ENCODE peak calls at places on chromosomes 13 and 19, in nine cellular contexts. One of them, this sample, is unnamed.

GRCh38 chr13:22265563-22265962 is 594.7 kb downstream of the FGF9 start:
- DNase-seq in EL: no peak
- DNase-seq in activated T-helper 1 cell treated with anti-CD3 and anti-CD28 coated beads, Interleukin-2, amount 50 U/mL, for 16 hours: no peak
- DNase-seq in HFFc6: no peak
- DNase-seq in activated CD4-positive, alpha-beta T cell treated with anti-CD3 and anti-CD28 coated beads, Interleukin-2, amount 50 U/mL, for 48 hours: no peak
- DNase-seq in NCI-H1092: no peak
- DNase-seq in stimulated activated CD4-positive, alpha-beta T cell treated with anti-CD3 and anti-CD28 coated beads, Interleukin-12 subunit alpha, Interleukin-12 subunit beta, amount 100 ng/mL, for 4 hours: no peak
- DNase-seq in ureter: no peak
- DNase-seq in cardiac muscle cell: no peak
- DNase-seq in this sample: no peak

GRCh38 chr19:49652723-49653465 is 10.9 kb downstream of the SCAF1 start:
- DNase-seq in NCI-H1092: no peak
- DNase-seq in cardiac muscle cell: no peak
- DNase-seq in EL: no peak
- DNase-seq in activated CD4-positive, alpha-beta T cell treated with anti-CD3 and anti-CD28 coated beads, Interleukin-2, amount 50 U/mL, for 48 hours: no peak
- DNase-seq in activated T-helper 1 cell treated with anti-CD3 and anti-CD28 coated beads, Interleukin-2, amount 50 U/mL, for 16 hours: no peak
- DNase-seq in stimulated activated CD4-positive, alpha-beta T cell treated with anti-CD3 and anti-CD28 coated beads, Interleukin-12 subunit alpha, Interleukin-12 subunit beta, amount 100 ng/mL, for 4 hours: no peak
- DNase-seq in HFFc6: no peak
- DNase-seq in ureter: no peak
- DNase-seq in this sample: no peak

GRCh38 chr13:65336916-65337315 is 1893.2 kb downstream of the PCDH9 start:
- DNase-seq in NCI-H1092: no peak
- DNase-seq in activated T-helper 1 cell treated with anti-CD3 and anti-CD28 coated beads, Interleukin-2, amount 50 U/mL, for 16 hours: no peak
- DNase-seq in ureter: no peak
- DNase-seq in HFFc6: no peak
- DNase-seq in EL: peak
- DNase-seq in cardiac muscle cell: peak
- DNase-seq in activated CD4-positive, alpha-beta T cell treated with anti-CD3 and anti-CD28 coated beads, Interleukin-2, amount 50 U/mL, for 48 hours: no peak
- DNase-seq in stimulated activated CD4-positive, alpha-beta T cell treated with anti-CD3 and anti-CD28 coated beads, Interleukin-12 subunit alpha, Interleukin-12 subunit beta, amount 100 ng/mL, for 4 hours: no peak
- DNase-seq in this sample: no peak

GRCh38 chr13:28889317-28889716 is 69.2 kb downstream of the MTUS2 start:
- DNase-seq in HFFc6: no peak
- DNase-seq in activated CD4-positive, alpha-beta T cell treated with anti-CD3 and anti-CD28 coated beads, Interleukin-2, amount 50 U/mL, for 48 hours: no peak
- DNase-seq in stimulated activated CD4-positive, alpha-beta T cell treated with anti-CD3 and anti-CD28 coated beads, Interleukin-12 subunit alpha, Interleukin-12 subunit beta, amount 100 ng/mL, for 4 hours: no peak
- DNase-seq in activated T-helper 1 cell treated with anti-CD3 and anti-CD28 coated beads, Interleukin-2, amount 50 U/mL, for 16 hours: no peak
- DNase-seq in ureter: no peak
- DNase-seq in cardiac muscle cell: no peak
- DNase-seq in NCI-H1092: no peak
- DNase-seq in EL: no peak
- DNase-seq in this sample: no peak

GRCh38 chr13:36395280-36395679 is 37.0 kb upstream of the CCNA1 start:
- DNase-seq in activated T-helper 1 cell treated with anti-CD3 and anti-CD28 coated beads, Interleukin-2, amount 50 U/mL, for 16 hours: no peak
- DNase-seq in HFFc6: peak
- DNase-seq in EL: peak
- DNase-seq in stimulated activated CD4-positive, alpha-beta T cell treated with anti-CD3 and anti-CD28 coated beads, Interleukin-12 subunit alpha, Interleukin-12 subunit beta, amount 100 ng/mL, for 4 hours: no peak
- DNase-seq in ureter: no peak
- DNase-seq in NCI-H1092: no peak
- DNase-seq in cardiac muscle cell: peak
- DNase-seq in activated CD4-positive, alpha-beta T cell treated with anti-CD3 and anti-CD28 coated beads, Interleukin-2, amount 50 U/mL, for 48 hours: no peak
- DNase-seq in this sample: no peak

GRCh38 chr19:17337675-17338439 is 504 bp downstream of the GTPBP3 start:
- DNase-seq in NCI-H1092: no peak
- DNase-seq in EL: peak
- DNase-seq in HFFc6: no peak
- DNase-seq in ureter: no peak
- DNase-seq in activated T-helper 1 cell treated with anti-CD3 and anti-CD28 coated beads, Interleukin-2, amount 50 U/mL, for 16 hours: no peak
- DNase-seq in activated CD4-positive, alpha-beta T cell treated with anti-CD3 and anti-CD28 coated beads, Interleukin-2, amount 50 U/mL, for 48 hours: peak
- DNase-seq in stimulated activated CD4-positive, alpha-beta T cell treated with anti-CD3 and anti-CD28 coated beads, Interleukin-12 subunit alpha, Interleukin-12 subunit beta, amount 100 ng/mL, for 4 hours: peak
- DNase-seq in cardiac muscle cell: no peak
- DNase-seq in this sample: no peak

GRCh38 chr13:111112196-111112595 is 2.9 kb upstream of the ARHGEF7 start:
- DNase-seq in activated T-helper 1 cell treated with anti-CD3 and anti-CD28 coated beads, Interleukin-2, amount 50 U/mL, for 16 hours: no peak
- DNase-seq in NCI-H1092: no peak
- DNase-seq in EL: no peak
- DNase-seq in stimulated activated CD4-positive, alpha-beta T cell treated with anti-CD3 and anti-CD28 coated beads, Interleukin-12 subunit alpha, Interleukin-12 subunit beta, amount 100 ng/mL, for 4 hours: no peak
- DNase-seq in cardiac muscle cell: no peak
- DNase-seq in activated CD4-positive, alpha-beta T cell treated with anti-CD3 and anti-CD28 coated beads, Interleukin-2, amount 50 U/mL, for 48 hours: no peak
- DNase-seq in ureter: no peak
- DNase-seq in HFFc6: no peak
- DNase-seq in this sample: peak

GRCh38 chr19:40091205-40092129 is 724 bp upstream of the ZNF780A start:
- DNase-seq in EL: no peak
- DNase-seq in stimulated activated CD4-positive, alpha-beta T cell treated with anti-CD3 and anti-CD28 coated beads, Interleukin-12 subunit alpha, Interleukin-12 subunit beta, amount 100 ng/mL, for 4 hours: no peak
- DNase-seq in activated CD4-positive, alpha-beta T cell treated with anti-CD3 and anti-CD28 coated beads, Interleukin-2, amount 50 U/mL, for 48 hours: no peak
- DNase-seq in cardiac muscle cell: no peak
- DNase-seq in HFFc6: no peak
- DNase-seq in ureter: no peak
- DNase-seq in NCI-H1092: no peak
- DNase-seq in activated T-helper 1 cell treated with anti-CD3 and anti-CD28 coated beads, Interleukin-2, amount 50 U/mL, for 16 hours: no peak
- DNase-seq in this sample: no peak

GRCh38 chr13:109622006-109622405 is 164.4 kb downstream of the IRS2 start:
- DNase-seq in ureter: no peak
- DNase-seq in activated CD4-positive, alpha-beta T cell treated with anti-CD3 and anti-CD28 coated beads, Interleukin-2, amount 50 U/mL, for 48 hours: no peak
- DNase-seq in stimulated activated CD4-positive, alpha-beta T cell treated with anti-CD3 and anti-CD28 coated beads, Interleukin-12 subunit alpha, Interleukin-12 subunit beta, amount 100 ng/mL, for 4 hours: no peak
- DNase-seq in cardiac muscle cell: no peak
- DNase-seq in EL: no peak
- DNase-seq in activated T-helper 1 cell treated with anti-CD3 and anti-CD28 coated beads, Interleukin-2, amount 50 U/mL, for 16 hours: no peak
- DNase-seq in NCI-H1092: no peak
- DNase-seq in HFFc6: no peak
- DNase-seq in this sample: no peak

GRCh38 chr13:111961236-111961635 is 105.7 kb upstream of the SOX1 start:
- DNase-seq in cardiac muscle cell: no peak
- DNase-seq in HFFc6: no peak
- DNase-seq in activated CD4-positive, alpha-beta T cell treated with anti-CD3 and anti-CD28 coated beads, Interleukin-2, amount 50 U/mL, for 48 hours: no peak
- DNase-seq in stimulated activated CD4-positive, alpha-beta T cell treated with anti-CD3 and anti-CD28 coated beads, Interleukin-12 subunit alpha, Interleukin-12 subunit beta, amount 100 ng/mL, for 4 hours: no peak
- DNase-seq in EL: no peak
- DNase-seq in NCI-H1092: no peak
- DNase-seq in ureter: no peak
- DNase-seq in activated T-helper 1 cell treated with anti-CD3 and anti-CD28 coated beads, Interleukin-2, amount 50 U/mL, for 16 hours: no peak
- DNase-seq in this sample: no peak

GRCh38 chr19:13621413-13621812 is 115.1 kb upstream of the CACNA1A start:
- DNase-seq in stimulated activated CD4-positive, alpha-beta T cell treated with anti-CD3 and anti-CD28 coated beads, Interleukin-12 subunit alpha, Interleukin-12 subunit beta, amount 100 ng/mL, for 4 hours: peak
- DNase-seq in ureter: no peak
- DNase-seq in HFFc6: peak
- DNase-seq in cardiac muscle cell: peak
- DNase-seq in NCI-H1092: no peak
- DNase-seq in activated CD4-positive, alpha-beta T cell treated with anti-CD3 and anti-CD28 coated beads, Interleukin-2, amount 50 U/mL, for 48 hours: peak
- DNase-seq in EL: peak
- DNase-seq in activated T-helper 1 cell treated with anti-CD3 and anti-CD28 coated beads, Interleukin-2, amount 50 U/mL, for 16 hours: no peak
- DNase-seq in this sample: no peak

GRCh38 chr13:100154835-100155463 is 66.1 kb downstream of the PCCA start:
- DNase-seq in NCI-H1092: no peak
- DNase-seq in activated T-helper 1 cell treated with anti-CD3 and anti-CD28 coated beads, Interleukin-2, amount 50 U/mL, for 16 hours: no peak
- DNase-seq in activated CD4-positive, alpha-beta T cell treated with anti-CD3 and anti-CD28 coated beads, Interleukin-2, amount 50 U/mL, for 48 hours: no peak
- DNase-seq in cardiac muscle cell: no peak
- DNase-seq in EL: no peak
- DNase-seq in ureter: no peak
- DNase-seq in stimulated activated CD4-positive, alpha-beta T cell treated with anti-CD3 and anti-CD28 coated beads, Interleukin-12 subunit alpha, Interleukin-12 subunit beta, amount 100 ng/mL, for 4 hours: no peak
- DNase-seq in HFFc6: no peak
- DNase-seq in this sample: no peak

GRCh38 chr19:2385053-2385721 is 25.1 kb downstream of the TMPRSS9 start:
- DNase-seq in NCI-H1092: peak
- DNase-seq in ureter: no peak
- DNase-seq in HFFc6: peak
- DNase-seq in activated T-helper 1 cell treated with anti-CD3 and anti-CD28 coated beads, Interleukin-2, amount 50 U/mL, for 16 hours: no peak
- DNase-seq in cardiac muscle cell: peak
- DNase-seq in EL: peak
- DNase-seq in activated CD4-positive, alpha-beta T cell treated with anti-CD3 and anti-CD28 coated beads, Interleukin-2, amount 50 U/mL, for 48 hours: peak
- DNase-seq in stimulated activated CD4-positive, alpha-beta T cell treated with anti-CD3 and anti-CD28 coated beads, Interleukin-12 subunit alpha, Interleukin-12 subunit beta, amount 100 ng/mL, for 4 hours: no peak
- DNase-seq in this sample: no peak

GRCh38 chr13:31862828-31863227 is 123.5 kb downstream of the RXFP2 start:
- DNase-seq in EL: no peak
- DNase-seq in HFFc6: no peak
- DNase-seq in NCI-H1092: no peak
- DNase-seq in ureter: no peak
- DNase-seq in activated CD4-positive, alpha-beta T cell treated with anti-CD3 and anti-CD28 coated beads, Interleukin-2, amount 50 U/mL, for 48 hours: no peak
- DNase-seq in activated T-helper 1 cell treated with anti-CD3 and anti-CD28 coated beads, Interleukin-2, amount 50 U/mL, for 16 hours: no peak
- DNase-seq in stimulated activated CD4-positive, alpha-beta T cell treated with anti-CD3 and anti-CD28 coated beads, Interleukin-12 subunit alpha, Interleukin-12 subunit beta, amount 100 ng/mL, for 4 hours: no peak
- DNase-seq in cardiac muscle cell: no peak
- DNase-seq in this sample: no peak

GRCh38 chr19:48145596-48146254 is 24.4 kb downstream of the LIG1 start:
- DNase-seq in activated T-helper 1 cell treated with anti-CD3 and anti-CD28 coated beads, Interleukin-2, amount 50 U/mL, for 16 hours: no peak
- DNase-seq in NCI-H1092: no peak
- DNase-seq in EL: no peak
- DNase-seq in ureter: no peak
- DNase-seq in stimulated activated CD4-positive, alpha-beta T cell treated with anti-CD3 and anti-CD28 coated beads, Interleukin-12 subunit alpha, Interleukin-12 subunit beta, amount 100 ng/mL, for 4 hours: no peak
- DNase-seq in activated CD4-positive, alpha-beta T cell treated with anti-CD3 and anti-CD28 coated beads, Interleukin-2, amount 50 U/mL, for 48 hours: no peak
- DNase-seq in cardiac muscle cell: no peak
- DNase-seq in HFFc6: no peak
- DNase-seq in this sample: no peak

GRCh38 chr19:38919837-38920528 is 8.0 kb upstream of the CCER2 start:
- DNase-seq in EL: no peak
- DNase-seq in cardiac muscle cell: no peak
- DNase-seq in stimulated activated CD4-positive, alpha-beta T cell treated with anti-CD3 and anti-CD28 coated beads, Interleukin-12 subunit alpha, Interleukin-12 subunit beta, amount 100 ng/mL, for 4 hours: no peak
- DNase-seq in NCI-H1092: no peak
- DNase-seq in ureter: no peak
- DNase-seq in activated T-helper 1 cell treated with anti-CD3 and anti-CD28 coated beads, Interleukin-2, amount 50 U/mL, for 16 hours: no peak
- DNase-seq in HFFc6: no peak
- DNase-seq in activated CD4-positive, alpha-beta T cell treated with anti-CD3 and anti-CD28 coated beads, Interleukin-2, amount 50 U/mL, for 48 hours: no peak
- DNase-seq in this sample: no peak

GRCh38 chr13:80945328-80945727 is 604.4 kb upstream of the SPRY2 start:
- DNase-seq in stimulated activated CD4-positive, alpha-beta T cell treated with anti-CD3 and anti-CD28 coated beads, Interleukin-12 subunit alpha, Interleukin-12 subunit beta, amount 100 ng/mL, for 4 hours: no peak
- DNase-seq in ureter: no peak
- DNase-seq in EL: no peak
- DNase-seq in HFFc6: no peak
- DNase-seq in activated T-helper 1 cell treated with anti-CD3 and anti-CD28 coated beads, Interleukin-2, amount 50 U/mL, for 16 hours: no peak
- DNase-seq in cardiac muscle cell: peak
- DNase-seq in activated CD4-positive, alpha-beta T cell treated with anti-CD3 and anti-CD28 coated beads, Interleukin-2, amount 50 U/mL, for 48 hours: no peak
- DNase-seq in NCI-H1092: no peak
- DNase-seq in this sample: no peak

GRCh38 chr19:50607874-50608785 is 31.6 kb downstream of the SYT3 start:
- DNase-seq in activated T-helper 1 cell treated with anti-CD3 and anti-CD28 coated beads, Interleukin-2, amount 50 U/mL, for 16 hours: no peak
- DNase-seq in activated CD4-positive, alpha-beta T cell treated with anti-CD3 and anti-CD28 coated beads, Interleukin-2, amount 50 U/mL, for 48 hours: peak
- DNase-seq in HFFc6: peak
- DNase-seq in cardiac muscle cell: peak
- DNase-seq in EL: peak
- DNase-seq in ureter: peak
- DNase-seq in stimulated activated CD4-positive, alpha-beta T cell treated with anti-CD3 and anti-CD28 coated beads, Interleukin-12 subunit alpha, Interleukin-12 subunit beta, amount 100 ng/mL, for 4 hours: peak
- DNase-seq in NCI-H1092: no peak
- DNase-seq in this sample: peak

GRCh38 chr19:45638930-45639729 is at the start of gene EML2:
- DNase-seq in cardiac muscle cell: peak
- DNase-seq in HFFc6: no peak
- DNase-seq in EL: peak
- DNase-seq in activated T-helper 1 cell treated with anti-CD3 and anti-CD28 coated beads, Interleukin-2, amount 50 U/mL, for 16 hours: peak
- DNase-seq in NCI-H1092: no peak
- DNase-seq in stimulated activated CD4-positive, alpha-beta T cell treated with anti-CD3 and anti-CD28 coated beads, Interleukin-12 subunit alpha, Interleukin-12 subunit beta, amount 100 ng/mL, for 4 hours: peak
- DNase-seq in ureter: peak
- DNase-seq in activated CD4-positive, alpha-beta T cell treated with anti-CD3 and anti-CD28 coated beads, Interleukin-2, amount 50 U/mL, for 48 hours: peak
- DNase-seq in this sample: no peak

GRCh38 chr13:68908879-68909278 is 1198.7 kb upstream of the ATXN8OS start:
- DNase-seq in EL: no peak
- DNase-seq in stimulated activated CD4-positive, alpha-beta T cell treated with anti-CD3 and anti-CD28 coated beads, Interleukin-12 subunit alpha, Interleukin-12 subunit beta, amount 100 ng/mL, for 4 hours: no peak
- DNase-seq in ureter: no peak
- DNase-seq in activated T-helper 1 cell treated with anti-CD3 and anti-CD28 coated beads, Interleukin-2, amount 50 U/mL, for 16 hours: no peak
- DNase-seq in HFFc6: no peak
- DNase-seq in cardiac muscle cell: no peak
- DNase-seq in NCI-H1092: no peak
- DNase-seq in activated CD4-positive, alpha-beta T cell treated with anti-CD3 and anti-CD28 coated beads, Interleukin-2, amount 50 U/mL, for 48 hours: no peak
- DNase-seq in this sample: no peak

GRCh38 chr19:44356383-44357111 is at the start of gene ZNF112:
- DNase-seq in NCI-H1092: peak
- DNase-seq in activated T-helper 1 cell treated with anti-CD3 and anti-CD28 coated beads, Interleukin-2, amount 50 U/mL, for 16 hours: no peak
- DNase-seq in activated CD4-positive, alpha-beta T cell treated with anti-CD3 and anti-CD28 coated beads, Interleukin-2, amount 50 U/mL, for 48 hours: peak
- DNase-seq in stimulated activated CD4-positive, alpha-beta T cell treated with anti-CD3 and anti-CD28 coated beads, Interleukin-12 subunit alpha, Interleukin-12 subunit beta, amount 100 ng/mL, for 4 hours: no peak
- DNase-seq in cardiac muscle cell: peak
- DNase-seq in ureter: peak
- DNase-seq in HFFc6: peak
- DNase-seq in EL: peak
- DNase-seq in this sample: peak

GRCh38 chr19:29062486-29063435 is 150.2 kb downstream of the UQCRFS1 start:
- DNase-seq in ureter: no peak
- DNase-seq in activated T-helper 1 cell treated with anti-CD3 and anti-CD28 coated beads, Interleukin-2, amount 50 U/mL, for 16 hours: no peak
- DNase-seq in HFFc6: no peak
- DNase-seq in NCI-H1092: no peak
- DNase-seq in activated CD4-positive, alpha-beta T cell treated with anti-CD3 and anti-CD28 coated beads, Interleukin-2, amount 50 U/mL, for 48 hours: no peak
- DNase-seq in stimulated activated CD4-positive, alpha-beta T cell treated with anti-CD3 and anti-CD28 coated beads, Interleukin-12 subunit alpha, Interleukin-12 subunit beta, amount 100 ng/mL, for 4 hours: no peak
- DNase-seq in cardiac muscle cell: no peak
- DNase-seq in EL: no peak
- DNase-seq in this sample: no peak

GRCh38 chr13:54643863-54644262 is 1615.2 kb downstream of the OLFM4 start:
- DNase-seq in activated CD4-positive, alpha-beta T cell treated with anti-CD3 and anti-CD28 coated beads, Interleukin-2, amount 50 U/mL, for 48 hours: no peak
- DNase-seq in ureter: no peak
- DNase-seq in activated T-helper 1 cell treated with anti-CD3 and anti-CD28 coated beads, Interleukin-2, amount 50 U/mL, for 16 hours: no peak
- DNase-seq in HFFc6: no peak
- DNase-seq in EL: no peak
- DNase-seq in NCI-H1092: no peak
- DNase-seq in stimulated activated CD4-positive, alpha-beta T cell treated with anti-CD3 and anti-CD28 coated beads, Interleukin-12 subunit alpha, Interleukin-12 subunit beta, amount 100 ng/mL, for 4 hours: no peak
- DNase-seq in cardiac muscle cell: no peak
- DNase-seq in this sample: no peak

GRCh38 chr13:80074143-80074752 is 266.7 kb downstream of the SPRY2 start:
- DNase-seq in activated T-helper 1 cell treated with anti-CD3 and anti-CD28 coated beads, Interleukin-2, amount 50 U/mL, for 16 hours: no peak
- DNase-seq in EL: no peak
- DNase-seq in NCI-H1092: no peak
- DNase-seq in stimulated activated CD4-positive, alpha-beta T cell treated with anti-CD3 and anti-CD28 coated beads, Interleukin-12 subunit alpha, Interleukin-12 subunit beta, amount 100 ng/mL, for 4 hours: no peak
- DNase-seq in ureter: no peak
- DNase-seq in activated CD4-positive, alpha-beta T cell treated with anti-CD3 and anti-CD28 coated beads, Interleukin-2, amount 50 U/mL, for 48 hours: no peak
- DNase-seq in HFFc6: no peak
- DNase-seq in cardiac muscle cell: no peak
- DNase-seq in this sample: no peak

GRCh38 chr13:50783940-50784339 is 59.6 kb downstream of the DLEU7 start:
- DNase-seq in EL: no peak
- DNase-seq in HFFc6: no peak
- DNase-seq in stimulated activated CD4-positive, alpha-beta T cell treated with anti-CD3 and anti-CD28 coated beads, Interleukin-12 subunit alpha, Interleukin-12 subunit beta, amount 100 ng/mL, for 4 hours: no peak
- DNase-seq in cardiac muscle cell: no peak
- DNase-seq in ureter: no peak
- DNase-seq in activated CD4-positive, alpha-beta T cell treated with anti-CD3 and anti-CD28 coated beads, Interleukin-2, amount 50 U/mL, for 48 hours: no peak
- DNase-seq in activated T-helper 1 cell treated with anti-CD3 and anti-CD28 coated beads, Interleukin-2, amount 50 U/mL, for 16 hours: no peak
- DNase-seq in NCI-H1092: no peak
- DNase-seq in this sample: no peak

GRCh38 chr19:4851551-4852290 is 15.7 kb downstream of the PLIN3 start:
- DNase-seq in NCI-H1092: peak
- DNase-seq in EL: peak
- DNase-seq in cardiac muscle cell: peak
- DNase-seq in stimulated activated CD4-positive, alpha-beta T cell treated with anti-CD3 and anti-CD28 coated beads, Interleukin-12 subunit alpha, Interleukin-12 subunit beta, amount 100 ng/mL, for 4 hours: peak
- DNase-seq in ureter: peak
- DNase-seq in activated T-helper 1 cell treated with anti-CD3 and anti-CD28 coated beads, Interleukin-2, amount 50 U/mL, for 16 hours: peak
- DNase-seq in HFFc6: peak
- DNase-seq in activated CD4-positive, alpha-beta T cell treated with anti-CD3 and anti-CD28 coated beads, Interleukin-2, amount 50 U/mL, for 48 hours: peak
- DNase-seq in this sample: no peak

GRCh38 chr13:32174366-32174765 is 140.8 kb downstream of the ZAR1L start:
- DNase-seq in HFFc6: no peak
- DNase-seq in cardiac muscle cell: no peak
- DNase-seq in ureter: no peak
- DNase-seq in EL: no peak
- DNase-seq in activated T-helper 1 cell treated with anti-CD3 and anti-CD28 coated beads, Interleukin-2, amount 50 U/mL, for 16 hours: no peak
- DNase-seq in activated CD4-positive, alpha-beta T cell treated with anti-CD3 and anti-CD28 coated beads, Interleukin-2, amount 50 U/mL, for 48 hours: no peak
- DNase-seq in stimulated activated CD4-positive, alpha-beta T cell treated with anti-CD3 and anti-CD28 coated beads, Interleukin-12 subunit alpha, Interleukin-12 subunit beta, amount 100 ng/mL, for 4 hours: no peak
- DNase-seq in NCI-H1092: no peak
- DNase-seq in this sample: no peak

This sample was measured in esophagus muscularis mucosa.